ENCODE peak calls at places on chromosomes 1 and 21, in seven cellular contexts. One of them, this sample, is unnamed.

GRCh38 chr1:55887103-55887712 is 672.0 kb upstream of the USP24 start:
- DNase-seq in fibroblast of lung: no peak
- DNase-seq in pancreas: no peak
- DNase-seq in right lobe of liver: no peak
- DNase-seq in transverse colon: no peak
- DNase-seq in CD4-positive, CD25-positive, alpha-beta regulatory T cell: no peak
- DNase-seq in CD8-positive, alpha-beta memory T cell: no peak
- DNase-seq in this sample: no peak

GRCh38 chr1:39507230-39507928 is 15.9 kb downstream of the BMP8A start:
- DNase-seq in fibroblast of lung: no peak
- DNase-seq in pancreas: no peak
- DNase-seq in right lobe of liver: no peak
- DNase-seq in transverse colon: no peak
- DNase-seq in CD4-positive, CD25-positive, alpha-beta regulatory T cell: no peak
- DNase-seq in CD8-positive, alpha-beta memory T cell: no peak
- DNase-seq in this sample: no peak

GRCh38 chr1:6243993-6244392 is at the start of gene HES3:
- DNase-seq in fibroblast of lung: no peak
- DNase-seq in pancreas: no peak
- DNase-seq in right lobe of liver: no peak
- DNase-seq in transverse colon: no peak
- DNase-seq in CD4-positive, CD25-positive, alpha-beta regulatory T cell: no peak
- DNase-seq in CD8-positive, alpha-beta memory T cell: no peak
- DNase-seq in this sample: no peak

GRCh38 chr1:156657971-156658319 is 16.0 kb downstream of the BCAN start:
- DNase-seq in fibroblast of lung: no peak
- DNase-seq in pancreas: no peak
- DNase-seq in right lobe of liver: no peak
- DNase-seq in transverse colon: no peak
- DNase-seq in CD4-positive, CD25-positive, alpha-beta regulatory T cell: no peak
- DNase-seq in CD8-positive, alpha-beta memory T cell: no peak
- DNase-seq in this sample: no peak

GRCh38 chr21:25283720-25284119 is 323.6 kb downstream of the MRPL39 start:
- DNase-seq in fibroblast of lung: peak
- DNase-seq in pancreas: no peak
- DNase-seq in right lobe of liver: no peak
- DNase-seq in transverse colon: no peak
- DNase-seq in CD4-positive, CD25-positive, alpha-beta regulatory T cell: no peak
- DNase-seq in CD8-positive, alpha-beta memory T cell: peak
- DNase-seq in this sample: no peak

GRCh38 chr1:22509815-22510214 is 53.5 kb upstream of the EPHA8 start:
- DNase-seq in fibroblast of lung: peak
- DNase-seq in pancreas: no peak
- DNase-seq in right lobe of liver: no peak
- DNase-seq in transverse colon: no peak
- DNase-seq in CD4-positive, CD25-positive, alpha-beta regulatory T cell: no peak
- DNase-seq in CD8-positive, alpha-beta memory T cell: no peak
- DNase-seq in this sample: no peak

GRCh38 chr21:46007498-46007868 is 25.9 kb downstream of the COL6A1 start:
- DNase-seq in fibroblast of lung: no peak
- DNase-seq in pancreas: no peak
- DNase-seq in right lobe of liver: no peak
- DNase-seq in transverse colon: no peak
- DNase-seq in CD4-positive, CD25-positive, alpha-beta regulatory T cell: no peak
- DNase-seq in CD8-positive, alpha-beta memory T cell: no peak
- DNase-seq in this sample: no peak

GRCh38 chr21:46625759-46626158 is 9.7 kb upstream of the PRMT2 start:
- DNase-seq in fibroblast of lung: no peak
- DNase-seq in pancreas: no peak
- DNase-seq in right lobe of liver: no peak
- DNase-seq in transverse colon: no peak
- DNase-seq in CD4-positive, CD25-positive, alpha-beta regulatory T cell: no peak
- DNase-seq in CD8-positive, alpha-beta memory T cell: no peak
- DNase-seq in this sample: no peak

GRCh38 chr1:236066828-236067386 is 2.0 kb upstream of the NID1 start:
- DNase-seq in fibroblast of lung: no peak
- DNase-seq in pancreas: no peak
- DNase-seq in right lobe of liver: peak
- DNase-seq in transverse colon: peak
- DNase-seq in CD4-positive, CD25-positive, alpha-beta regulatory T cell: peak
- DNase-seq in CD8-positive, alpha-beta memory T cell: peak
- DNase-seq in this sample: peak

GRCh38 chr1:212513586-212513985 is 80.9 kb downstream of the NENF start:
- DNase-seq in fibroblast of lung: no peak
- DNase-seq in pancreas: no peak
- DNase-seq in right lobe of liver: no peak
- DNase-seq in transverse colon: no peak
- DNase-seq in CD4-positive, CD25-positive, alpha-beta regulatory T cell: no peak
- DNase-seq in CD8-positive, alpha-beta memory T cell: no peak
- DNase-seq in this sample: no peak

GRCh38 chr1:202880961-202881460 is 7.9 kb downstream of the RABIF start:
- DNase-seq in fibroblast of lung: no peak
- DNase-seq in pancreas: no peak
- DNase-seq in right lobe of liver: no peak
- DNase-seq in transverse colon: no peak
- DNase-seq in CD4-positive, CD25-positive, alpha-beta regulatory T cell: no peak
- DNase-seq in CD8-positive, alpha-beta memory T cell: no peak
- DNase-seq in this sample: no peak

GRCh38 chr1:182198006-182198605 is 136.6 kb upstream of the ZNF648 start:
- DNase-seq in fibroblast of lung: no peak
- DNase-seq in pancreas: no peak
- DNase-seq in right lobe of liver: no peak
- DNase-seq in transverse colon: no peak
- DNase-seq in CD4-positive, CD25-positive, alpha-beta regulatory T cell: no peak
- DNase-seq in CD8-positive, alpha-beta memory T cell: no peak
- DNase-seq in this sample: no peak

GRCh38 chr1:15206418-15207030 is 40.5 kb upstream of the FHAD1 start:
- DNase-seq in fibroblast of lung: peak
- DNase-seq in pancreas: no peak
- DNase-seq in right lobe of liver: no peak
- DNase-seq in transverse colon: no peak
- DNase-seq in CD4-positive, CD25-positive, alpha-beta regulatory T cell: no peak
- DNase-seq in CD8-positive, alpha-beta memory T cell: no peak
- DNase-seq in this sample: no peak

GRCh38 chr1:172781513-172782140 is 122.7 kb downstream of the FASLG start:
- DNase-seq in fibroblast of lung: peak
- DNase-seq in pancreas: no peak
- DNase-seq in right lobe of liver: no peak
- DNase-seq in transverse colon: no peak
- DNase-seq in CD4-positive, CD25-positive, alpha-beta regulatory T cell: no peak
- DNase-seq in CD8-positive, alpha-beta memory T cell: no peak
- DNase-seq in this sample: no peak

GRCh38 chr21:46455575-46456385 is 2.9 kb upstream of the DIP2A start:
- DNase-seq in fibroblast of lung: peak
- DNase-seq in pancreas: no peak
- DNase-seq in right lobe of liver: no peak
- DNase-seq in transverse colon: peak
- DNase-seq in CD4-positive, CD25-positive, alpha-beta regulatory T cell: no peak
- DNase-seq in CD8-positive, alpha-beta memory T cell: no peak
- DNase-seq in this sample: no peak

GRCh38 chr1:187491082-187491720 is 662.5 kb downstream of the PLA2G4A start:
- DNase-seq in fibroblast of lung: peak
- DNase-seq in pancreas: no peak
- DNase-seq in right lobe of liver: no peak
- DNase-seq in transverse colon: no peak
- DNase-seq in CD4-positive, CD25-positive, alpha-beta regulatory T cell: no peak
- DNase-seq in CD8-positive, alpha-beta memory T cell: no peak
- DNase-seq in this sample: no peak

GRCh38 chr1:17865912-17866311 is 110.8 kb downstream of the ACTL8 start:
- DNase-seq in fibroblast of lung: peak
- DNase-seq in pancreas: no peak
- DNase-seq in right lobe of liver: no peak
- DNase-seq in transverse colon: no peak
- DNase-seq in CD4-positive, CD25-positive, alpha-beta regulatory T cell: no peak
- DNase-seq in CD8-positive, alpha-beta memory T cell: no peak
- DNase-seq in this sample: no peak

GRCh38 chr21:15804247-15804985 is 74.6 kb downstream of the USP25 start:
- DNase-seq in fibroblast of lung: no peak
- DNase-seq in pancreas: no peak
- DNase-seq in right lobe of liver: no peak
- DNase-seq in transverse colon: no peak
- DNase-seq in CD4-positive, CD25-positive, alpha-beta regulatory T cell: no peak
- DNase-seq in CD8-positive, alpha-beta memory T cell: no peak
- DNase-seq in this sample: no peak

GRCh38 chr1:53579221-53580008 is 120.2 kb downstream of the DMRTB1 start:
- DNase-seq in fibroblast of lung: no peak
- DNase-seq in pancreas: no peak
- DNase-seq in right lobe of liver: no peak
- DNase-seq in transverse colon: no peak
- DNase-seq in CD4-positive, CD25-positive, alpha-beta regulatory T cell: no peak
- DNase-seq in CD8-positive, alpha-beta memory T cell: no peak
- DNase-seq in this sample: no peak

GRCh38 chr1:36109041-36109679 is 15.9 kb downstream of the COL8A2 start:
- DNase-seq in fibroblast of lung: peak
- DNase-seq in pancreas: no peak
- DNase-seq in right lobe of liver: no peak
- DNase-seq in transverse colon: no peak
- DNase-seq in CD4-positive, CD25-positive, alpha-beta regulatory T cell: no peak
- DNase-seq in CD8-positive, alpha-beta memory T cell: peak
- DNase-seq in this sample: peak

GRCh38 chr1:194658090-194658439 is 1471.7 kb upstream of the B3GALT2 start:
- DNase-seq in fibroblast of lung: peak
- DNase-seq in pancreas: no peak
- DNase-seq in right lobe of liver: no peak
- DNase-seq in transverse colon: no peak
- DNase-seq in CD4-positive, CD25-positive, alpha-beta regulatory T cell: no peak
- DNase-seq in CD8-positive, alpha-beta memory T cell: no peak
- DNase-seq in this sample: no peak

GRCh38 chr21:46562964-46563607 is 41.8 kb downstream of the S100B start:
- DNase-seq in fibroblast of lung: no peak
- DNase-seq in pancreas: no peak
- DNase-seq in right lobe of liver: no peak
- DNase-seq in transverse colon: no peak
- DNase-seq in CD4-positive, CD25-positive, alpha-beta regulatory T cell: no peak
- DNase-seq in CD8-positive, alpha-beta memory T cell: no peak
- DNase-seq in this sample: no peak

GRCh38 chr1:166307261-166308188 is 140.7 kb upstream of the FAM78B start:
- DNase-seq in fibroblast of lung: no peak
- DNase-seq in pancreas: peak
- DNase-seq in right lobe of liver: no peak
- DNase-seq in transverse colon: no peak
- DNase-seq in CD4-positive, CD25-positive, alpha-beta regulatory T cell: no peak
- DNase-seq in CD8-positive, alpha-beta memory T cell: no peak
- DNase-seq in this sample: no peak

GRCh38 chr1:33342041-33342723 is 21.3 kb upstream of the A3GALT2 start:
- DNase-seq in fibroblast of lung: peak
- DNase-seq in pancreas: peak
- DNase-seq in right lobe of liver: peak
- DNase-seq in transverse colon: peak
- DNase-seq in CD4-positive, CD25-positive, alpha-beta regulatory T cell: no peak
- DNase-seq in CD8-positive, alpha-beta memory T cell: no peak
- DNase-seq in this sample: no peak

GRCh38 chr1:114224196-114224907 is 70.7 kb upstream of the SYT6 start:
- DNase-seq in fibroblast of lung: no peak
- DNase-seq in pancreas: no peak
- DNase-seq in right lobe of liver: no peak
- DNase-seq in transverse colon: no peak
- DNase-seq in CD4-positive, CD25-positive, alpha-beta regulatory T cell: no peak
- DNase-seq in CD8-positive, alpha-beta memory T cell: no peak
- DNase-seq in this sample: no peak

GRCh38 chr1:95309031-95309459 is 75.0 kb downstream of the RWDD3 start:
- DNase-seq in fibroblast of lung: peak
- DNase-seq in pancreas: no peak
- DNase-seq in right lobe of liver: no peak
- DNase-seq in transverse colon: no peak
- DNase-seq in CD4-positive, CD25-positive, alpha-beta regulatory T cell: no peak
- DNase-seq in CD8-positive, alpha-beta memory T cell: no peak
- DNase-seq in this sample: no peak
- H3K4me3 ChIP-seq in fibroblast of lung: no peak
- H3K4me3 ChIP-seq in pancreas: no peak
- H3K4me3 ChIP-seq in right lobe of liver: no peak
- H3K4me3 ChIP-seq in transverse colon: no peak
- H3K4me3 ChIP-seq in CD4-positive, CD25-positive, alpha-beta regulatory T cell: no peak
- H3K4me3 ChIP-seq in CD8-positive, alpha-beta memory T cell: no peak
- H3K4me3 ChIP-seq in this sample: no peak

DNA sequence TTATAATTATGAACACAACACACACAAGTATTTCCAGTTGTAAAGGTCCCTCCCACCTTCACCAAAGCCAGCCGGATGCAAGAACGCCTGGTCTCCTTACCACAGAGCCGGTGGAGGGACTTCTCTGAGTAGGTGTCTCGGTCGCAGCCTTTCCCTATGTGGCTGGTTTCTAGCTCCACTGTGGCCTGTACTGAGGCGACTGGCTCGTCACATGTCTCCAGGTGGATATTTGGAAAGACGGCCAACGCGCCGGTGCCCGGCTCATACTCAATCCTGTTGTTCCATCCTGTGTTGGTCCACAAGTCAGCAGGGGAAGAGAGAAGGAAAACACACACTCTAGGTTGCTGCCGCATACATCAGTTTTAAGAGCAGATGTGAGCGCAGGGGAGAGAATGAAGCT is 74.4 kb downstream of the CLSTN1 start:
- DNase-seq in fibroblast of lung: no peak
- DNase-seq in pancreas: no peak
- DNase-seq in right lobe of liver: no peak
- DNase-seq in transverse colon: no peak
- DNase-seq in CD4-positive, CD25-positive, alpha-beta regulatory T cell: no peak
- DNase-seq in CD8-positive, alpha-beta memory T cell: no peak
- DNase-seq in this sample: no peak
- H3K27ac ChIP-seq in fibroblast of lung: no peak
- H3K27ac ChIP-seq in pancreas: no peak
- H3K27ac ChIP-seq in right lobe of liver: no peak
- H3K27ac ChIP-seq in transverse colon: no peak
- H3K27ac ChIP-seq in CD4-positive, CD25-positive, alpha-beta regulatory T cell: no peak
- H3K27ac ChIP-seq in CD8-positive, alpha-beta memory T cell: no peak
- H3K27ac ChIP-seq in this sample: no peak

DNA sequence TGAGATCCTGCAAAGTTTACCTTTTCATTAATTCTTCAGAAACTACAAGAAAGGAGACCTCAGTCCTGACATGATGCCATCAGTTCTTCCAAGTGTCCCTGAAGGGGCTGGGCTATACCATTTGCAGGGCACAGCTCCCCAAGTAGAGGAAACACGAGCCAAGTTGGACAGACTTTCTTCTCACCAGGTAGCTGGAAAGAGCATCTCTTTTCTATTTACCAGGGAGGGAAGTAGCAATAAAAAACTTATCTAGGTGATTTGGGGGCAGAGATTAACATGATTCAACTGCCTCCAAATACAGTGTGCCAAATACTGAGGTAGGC is 103.9 kb upstream of the KCND3 start:
- DNase-seq in fibroblast of lung: no peak
- DNase-seq in pancreas: no peak
- DNase-seq in right lobe of liver: no peak
- DNase-seq in transverse colon: no peak
- DNase-seq in CD4-positive, CD25-positive, alpha-beta regulatory T cell: no peak
- DNase-seq in CD8-positive, alpha-beta memory T cell: no peak
- DNase-seq in this sample: no peak
- H3K4me3 ChIP-seq in fibroblast of lung: no peak
- H3K4me3 ChIP-seq in pancreas: no peak
- H3K4me3 ChIP-seq in right lobe of liver: no peak
- H3K4me3 ChIP-seq in transverse colon: no peak
- H3K4me3 ChIP-seq in CD4-positive, CD25-positive, alpha-beta regulatory T cell: no peak
- H3K4me3 ChIP-seq in CD8-positive, alpha-beta memory T cell: no peak
- H3K4me3 ChIP-seq in this sample: no peak

GRCh38 chr1:91701494-91701869 is 184.5 kb downstream of the TGFBR3 start:
- DNase-seq in fibroblast of lung: peak
- DNase-seq in pancreas: no peak
- DNase-seq in right lobe of liver: no peak
- DNase-seq in transverse colon: no peak
- DNase-seq in CD4-positive, CD25-positive, alpha-beta regulatory T cell: no peak
- DNase-seq in CD8-positive, alpha-beta memory T cell: no peak
- DNase-seq in this sample: no peak
- H3K27ac ChIP-seq in fibroblast of lung: peak
- H3K27ac ChIP-seq in pancreas: no peak
- H3K27ac ChIP-seq in right lobe of liver: no peak
- H3K27ac ChIP-seq in transverse colon: no peak
- H3K27ac ChIP-seq in CD4-positive, CD25-positive, alpha-beta regulatory T cell: no peak
- H3K27ac ChIP-seq in CD8-positive, alpha-beta memory T cell: no peak
- H3K27ac ChIP-seq in this sample: no peak

This sample was measured in naive thymus-derived CD4-positive, alpha-beta T cell.